ENCODE peak calls at places on chromosomes 4 and X, in five cellular contexts. One of them, this sample, is unnamed. For H3K36me3 and H3K4me1, the result is how much of the 10 kb centered on the place peaks cover.

GRCh38 chr4:89469512-89469911 is 161.9 kb upstream of the GPRIN3 start:
- DNase-seq in neural progenitor cell: no peak
- DNase-seq in adipocyte: peak
- DNase-seq in adrenal gland: no peak
- DNase-seq in CD4-positive, CD25-positive, alpha-beta regulatory T cell: no peak
- DNase-seq in this sample: no peak

GRCh38 chr4:121938282-121939092 is 13.4 kb downstream of the TRPC3 start:
- DNase-seq in neural progenitor cell: no peak
- DNase-seq in adipocyte: peak
- DNase-seq in adrenal gland: no peak
- DNase-seq in CD4-positive, CD25-positive, alpha-beta regulatory T cell: no peak
- DNase-seq in this sample: no peak

GRCh38 chr4:146330392-146330791 is 116.1 kb downstream of the REELD1 start:
- DNase-seq in neural progenitor cell: no peak
- DNase-seq in adipocyte: peak
- DNase-seq in adrenal gland: no peak
- DNase-seq in CD4-positive, CD25-positive, alpha-beta regulatory T cell: no peak
- DNase-seq in this sample: no peak

GRCh38 chr4:48902266-48902665 is 4.3 kb downstream of the OCIAD2 start:
- DNase-seq in neural progenitor cell: no peak
- DNase-seq in adipocyte: peak
- DNase-seq in adrenal gland: no peak
- DNase-seq in CD4-positive, CD25-positive, alpha-beta regulatory T cell: no peak
- DNase-seq in this sample: peak

GRCh38 chr4:8847331-8847730 is 24.3 kb downstream of the HMX1 start:
- DNase-seq in neural progenitor cell: no peak
- DNase-seq in adipocyte: no peak
- DNase-seq in adrenal gland: no peak
- DNase-seq in CD4-positive, CD25-positive, alpha-beta regulatory T cell: no peak
- DNase-seq in this sample: no peak

GRCh38 chr4:41878170-41878941 is 56.9 kb upstream of the TMEM33 start:
- DNase-seq in neural progenitor cell: peak
- DNase-seq in adipocyte: no peak
- DNase-seq in adrenal gland: no peak
- DNase-seq in CD4-positive, CD25-positive, alpha-beta regulatory T cell: no peak
- DNase-seq in this sample: no peak

GRCh38 chr4:23959401-23960148 is 69.7 kb upstream of the PPARGC1A start:
- DNase-seq in neural progenitor cell: no peak
- DNase-seq in adipocyte: no peak
- DNase-seq in adrenal gland: peak
- DNase-seq in CD4-positive, CD25-positive, alpha-beta regulatory T cell: no peak
- DNase-seq in this sample: no peak

GRCh38 chr4:165343353-165344191 is 16.1 kb downstream of the MSMO1 start:
- DNase-seq in neural progenitor cell: peak
- DNase-seq in adipocyte: no peak
- DNase-seq in adrenal gland: no peak
- DNase-seq in CD4-positive, CD25-positive, alpha-beta regulatory T cell: no peak
- DNase-seq in this sample: no peak

GRCh38 chrX:129743835-129744234 is 5.1 kb downstream of the XPNPEP2 start:
- DNase-seq in neural progenitor cell: no peak
- DNase-seq in adipocyte: no peak
- DNase-seq in adrenal gland: no peak
- DNase-seq in CD4-positive, CD25-positive, alpha-beta regulatory T cell: no peak
- DNase-seq in this sample: no peak

GRCh38 chr4:61619528-61619927 is 419.4 kb downstream of the ADGRL3 start:
- DNase-seq in neural progenitor cell: no peak
- DNase-seq in adipocyte: no peak
- DNase-seq in adrenal gland: no peak
- DNase-seq in CD4-positive, CD25-positive, alpha-beta regulatory T cell: no peak
- DNase-seq in this sample: no peak

GRCh38 chrX:21745756-21746155 is 12.2 kb downstream of the SMPX start:
- DNase-seq in neural progenitor cell: peak
- DNase-seq in adipocyte: peak
- DNase-seq in adrenal gland: peak
- DNase-seq in CD4-positive, CD25-positive, alpha-beta regulatory T cell: peak
- DNase-seq in this sample: no peak

GRCh38 chr4:146640459-146641061 is 1.9 kb downstream of the POU4F2 start:
- DNase-seq in neural progenitor cell: peak
- DNase-seq in adipocyte: no peak
- DNase-seq in adrenal gland: no peak
- DNase-seq in CD4-positive, CD25-positive, alpha-beta regulatory T cell: no peak
- DNase-seq in this sample: no peak

GRCh38 chr4:2462218-2462991 is 6.5 kb upstream of the RNF4 start:
- DNase-seq in neural progenitor cell: peak
- DNase-seq in adipocyte: peak
- DNase-seq in adrenal gland: peak
- DNase-seq in CD4-positive, CD25-positive, alpha-beta regulatory T cell: peak
- DNase-seq in this sample: peak
- H3K4me3 ChIP-seq in neural progenitor cell: peak
- H3K4me3 ChIP-seq in adipocyte: peak
- H3K4me3 ChIP-seq in adrenal gland: no peak
- H3K4me3 ChIP-seq in CD4-positive, CD25-positive, alpha-beta regulatory T cell: no peak
- H3K4me3 ChIP-seq in this sample: no peak

GRCh38 chr4:6782846-6783110 is 251 bp downstream of the KIAA0232 start:
- DNase-seq in neural progenitor cell: no peak
- DNase-seq in adipocyte: peak
- DNase-seq in adrenal gland: no peak
- DNase-seq in CD4-positive, CD25-positive, alpha-beta regulatory T cell: no peak
- DNase-seq in this sample: no peak

GRCh38 chr4:6782147-6782845 is at the start of gene KIAA0232:
- DNase-seq in neural progenitor cell: peak
- DNase-seq in adipocyte: peak
- DNase-seq in adrenal gland: peak
- DNase-seq in CD4-positive, CD25-positive, alpha-beta regulatory T cell: peak
- DNase-seq in this sample: peak

GRCh38 chr4:6788123-6788522 is 5.6 kb downstream of the KIAA0232 start:
- DNase-seq in neural progenitor cell: no peak
- DNase-seq in adipocyte: no peak
- DNase-seq in adrenal gland: no peak
- DNase-seq in CD4-positive, CD25-positive, alpha-beta regulatory T cell: no peak
- DNase-seq in this sample: no peak

GRCh38 chr4:6783111-6783981 is 819 bp downstream of the KIAA0232 start:
- DNase-seq in neural progenitor cell: peak
- DNase-seq in adipocyte: peak
- DNase-seq in adrenal gland: peak
- DNase-seq in CD4-positive, CD25-positive, alpha-beta regulatory T cell: peak
- DNase-seq in this sample: peak

DNA sequence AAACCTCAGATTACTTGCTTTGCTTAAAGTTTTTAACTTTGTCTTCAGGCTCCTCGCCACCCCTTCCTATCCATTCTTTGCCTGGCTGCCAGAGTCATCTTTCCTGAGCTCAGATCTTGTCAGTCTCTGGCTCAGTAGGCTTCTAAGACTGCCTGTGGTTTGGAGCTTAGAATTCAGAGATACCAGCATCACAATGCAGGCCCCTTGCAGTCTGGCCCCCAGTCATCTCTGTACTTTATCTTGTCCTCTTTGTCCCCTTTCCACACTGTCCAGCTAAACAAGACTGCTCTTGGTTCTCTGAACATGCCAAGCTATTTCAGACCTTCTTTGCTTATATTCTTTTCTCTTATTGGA is 3.0 kb downstream of the KIAA0232 start:
- DNase-seq in neural progenitor cell: peak
- DNase-seq in adipocyte: no peak
- DNase-seq in adrenal gland: no peak
- DNase-seq in CD4-positive, CD25-positive, alpha-beta regulatory T cell: no peak
- DNase-seq in this sample: no peak
- H3K36me3 ChIP-seq in neural progenitor cell: under half
- H3K36me3 ChIP-seq in adipocyte: under half
- H3K36me3 ChIP-seq in adrenal gland: under half
- H3K36me3 ChIP-seq in CD4-positive, CD25-positive, alpha-beta regulatory T cell: under half
- H3K36me3 ChIP-seq in this sample: under half

GRCh38 chr4:2811830-2812599 is 19.1 kb downstream of the SH3BP2 start:
- DNase-seq in neural progenitor cell: peak
- DNase-seq in adipocyte: peak
- DNase-seq in adrenal gland: peak
- DNase-seq in CD4-positive, CD25-positive, alpha-beta regulatory T cell: peak
- DNase-seq in this sample: peak
- H3K4me1 ChIP-seq in neural progenitor cell: under half
- H3K4me1 ChIP-seq in adipocyte: under half
- H3K4me1 ChIP-seq in adrenal gland: under half
- H3K4me1 ChIP-seq in CD4-positive, CD25-positive, alpha-beta regulatory T cell: under half
- H3K4me1 ChIP-seq in this sample: under half

GRCh38 chrX:147902270-147902669 is 9.4 kb upstream of the FMR1 start:
- DNase-seq in neural progenitor cell: no peak
- DNase-seq in adipocyte: no peak
- DNase-seq in adrenal gland: no peak
- DNase-seq in CD4-positive, CD25-positive, alpha-beta regulatory T cell: no peak
- DNase-seq in this sample: no peak
- H3K4me3 ChIP-seq in neural progenitor cell: no peak
- H3K4me3 ChIP-seq in adipocyte: no peak
- H3K4me3 ChIP-seq in adrenal gland: no peak
- H3K4me3 ChIP-seq in CD4-positive, CD25-positive, alpha-beta regulatory T cell: no peak
- H3K4me3 ChIP-seq in this sample: no peak

DNA sequence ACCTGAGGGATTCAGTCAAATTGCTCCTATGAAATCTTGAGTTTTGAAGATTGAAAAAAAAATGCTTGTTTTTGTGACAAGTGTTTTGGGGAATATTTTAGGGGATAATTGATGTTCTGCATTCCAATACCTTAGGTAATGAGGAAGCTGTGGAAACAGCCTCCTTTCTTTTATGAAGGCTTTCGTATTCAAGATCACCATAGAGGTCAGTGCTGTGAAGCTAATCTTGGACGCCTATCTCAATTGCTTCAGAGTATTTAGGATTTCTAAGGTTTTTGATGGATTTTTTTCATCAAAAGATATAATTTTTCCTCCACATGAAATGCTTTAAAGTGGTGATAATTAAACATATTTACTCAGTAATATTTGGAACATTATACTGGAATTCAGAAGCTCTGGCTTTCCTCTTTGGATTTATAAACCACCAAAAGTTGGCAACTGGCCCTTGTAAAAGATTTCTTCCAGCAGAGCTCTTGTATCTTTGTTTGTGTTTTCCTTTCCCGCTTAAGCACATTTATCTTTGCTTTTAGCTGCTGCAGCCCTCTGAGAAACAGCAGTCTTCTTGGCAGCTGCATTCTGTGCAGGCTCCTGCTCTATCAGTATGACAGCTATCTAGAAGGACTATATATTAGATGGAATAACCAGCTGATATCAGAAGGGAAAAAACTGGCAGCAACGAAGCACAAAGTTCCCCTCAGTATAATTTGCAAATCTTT is 63.7 kb downstream of the HMGB2 start:
- DNase-seq in neural progenitor cell: no peak
- DNase-seq in adipocyte: no peak
- DNase-seq in adrenal gland: no peak
- DNase-seq in CD4-positive, CD25-positive, alpha-beta regulatory T cell: no peak
- DNase-seq in this sample: no peak
- H3K36me3 ChIP-seq in neural progenitor cell: under half
- H3K36me3 ChIP-seq in adipocyte: under half
- H3K36me3 ChIP-seq in adrenal gland: under half
- H3K36me3 ChIP-seq in CD4-positive, CD25-positive, alpha-beta regulatory T cell: under half
- H3K36me3 ChIP-seq in this sample: under half

GRCh38 chr4:88097781-88098180 is 60.7 kb downstream of the ABCG2 start:
- DNase-seq in neural progenitor cell: no peak
- DNase-seq in adipocyte: no peak
- DNase-seq in adrenal gland: no peak
- DNase-seq in CD4-positive, CD25-positive, alpha-beta regulatory T cell: no peak
- DNase-seq in this sample: no peak

GRCh38 chr4:88101165-88101564 is 57.3 kb downstream of the ABCG2 start:
- DNase-seq in neural progenitor cell: no peak
- DNase-seq in adipocyte: no peak
- DNase-seq in adrenal gland: peak
- DNase-seq in CD4-positive, CD25-positive, alpha-beta regulatory T cell: no peak
- DNase-seq in this sample: peak

GRCh38 chr4:88097301-88097700 is 61.1 kb downstream of the ABCG2 start:
- DNase-seq in neural progenitor cell: no peak
- DNase-seq in adipocyte: peak
- DNase-seq in adrenal gland: no peak
- DNase-seq in CD4-positive, CD25-positive, alpha-beta regulatory T cell: no peak
- DNase-seq in this sample: no peak

GRCh38 chr4:88102029-88102428 is 56.4 kb downstream of the ABCG2 start:
- DNase-seq in neural progenitor cell: no peak
- DNase-seq in adipocyte: no peak
- DNase-seq in adrenal gland: no peak
- DNase-seq in CD4-positive, CD25-positive, alpha-beta regulatory T cell: no peak
- DNase-seq in this sample: no peak

DNA sequence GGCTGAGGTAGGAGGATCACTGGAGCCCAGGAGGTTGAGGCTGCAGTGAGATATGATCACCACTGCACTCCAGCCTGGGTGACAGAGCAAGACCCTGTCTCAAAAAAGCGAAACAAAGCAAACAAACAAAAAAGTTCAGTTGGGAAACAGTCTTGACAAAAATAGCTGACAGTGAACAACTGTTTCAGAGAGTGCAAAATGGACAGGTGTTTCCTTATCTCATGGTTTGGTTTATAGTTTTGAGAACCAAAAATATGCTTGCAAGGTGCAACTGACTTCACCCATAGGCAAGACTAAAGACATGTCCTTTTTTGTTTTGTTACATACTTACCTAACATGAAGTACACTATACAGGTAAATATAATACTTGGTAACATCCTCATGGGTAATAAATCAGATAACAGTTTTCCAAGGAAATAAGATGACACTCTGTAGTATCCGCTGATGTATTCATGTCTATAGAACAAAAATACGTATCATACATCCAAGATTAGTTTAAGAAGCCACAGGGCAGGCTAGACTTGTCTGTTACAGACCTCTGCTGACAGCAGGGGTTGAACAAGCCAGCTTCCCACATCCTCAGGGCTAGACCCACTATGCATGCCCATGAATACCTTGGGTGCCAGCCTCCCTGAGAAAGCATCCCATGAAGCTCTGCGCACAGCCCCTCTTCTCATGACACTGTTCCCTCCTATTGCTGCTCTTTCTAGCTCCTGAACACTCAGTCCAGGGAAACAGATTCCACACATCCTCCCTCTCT is 59.3 kb downstream of the ABCG2 start:
- DNase-seq in neural progenitor cell: no peak
- DNase-seq in adipocyte: no peak
- DNase-seq in adrenal gland: no peak
- DNase-seq in CD4-positive, CD25-positive, alpha-beta regulatory T cell: no peak
- DNase-seq in this sample: no peak
- H3K4me1 ChIP-seq in neural progenitor cell: under half
- H3K4me1 ChIP-seq in adipocyte: under half
- H3K4me1 ChIP-seq in adrenal gland: under half
- H3K4me1 ChIP-seq in CD4-positive, CD25-positive, alpha-beta regulatory T cell: under half
- H3K4me1 ChIP-seq in this sample: under half

GRCh38 chr4:123821861-123822260 is 425.3 kb downstream of the SPRY1 start:
- DNase-seq in neural progenitor cell: no peak
- DNase-seq in adipocyte: peak
- DNase-seq in adrenal gland: no peak
- DNase-seq in CD4-positive, CD25-positive, alpha-beta regulatory T cell: no peak
- DNase-seq in this sample: no peak
- H3K4me3 ChIP-seq in neural progenitor cell: no peak
- H3K4me3 ChIP-seq in adipocyte: no peak
- H3K4me3 ChIP-seq in adrenal gland: no peak
- H3K4me3 ChIP-seq in CD4-positive, CD25-positive, alpha-beta regulatory T cell: no peak
- H3K4me3 ChIP-seq in this sample: no peak

This sample was measured in mucosa of descending colon.